ENCODE peak calls at places on chromosomes 5 and 9, in eight cellular contexts. P is transverse colon; H is ovary; N is CD8-positive, alpha-beta memory T cell; S is endothelial cell of umbilical vein; V is GM23248; U is HCT116; R is pancreas. K is an unnamed sample.
A peak's percentile ranks its signal among the peaks of the same experiment; 100 is the strongest.

GRCh38 chr5:142014911-142015584 is 2.2 kb upstream of the GNPDA1 start:
- DNase-seq in U (peak; percentile 69), R (peak; percentile 25), P (no peak), H (no peak), V (peak; percentile 79), N (peak; percentile 50), S (peak; percentile 83), K (no peak)

GRCh38 chr5:60248900-60249299 is 355.4 kb upstream of the PDE4D start:
- DNase-seq in S (no peak), V (no peak), P (no peak), H (no peak), U (no peak), N (no peak), R (no peak), K (no peak)

GRCh38 chr5:43357797-43358196 is 44.6 kb upstream of the HMGCS1 start:
- DNase-seq in S (no peak), R (no peak), H (no peak), N (no peak), U (no peak), V (no peak), P (no peak), K (no peak)

GRCh38 chr5:153965102-153965645 is 73.5 kb downstream of the FAM114A2 start:
- DNase-seq in S (peak; percentile 52), P (peak; percentile 16), U (peak; percentile 32), V (peak; percentile 69), R (no peak), N (peak; percentile 26), H (no peak), K (peak; percentile 47)

GRCh38 chr5:135254183-135254582 is 144.8 kb downstream of the MACROH2A1 start:
- DNase-seq in V (no peak), P (no peak), U (no peak), H (no peak), R (no peak), N (no peak), S (no peak), K (no peak)

GRCh38 chr5:68740204-68740910 is 353.5 kb upstream of the SLC30A5 start:
- DNase-seq in R (no peak), V (no peak), P (no peak), H (no peak), S (no peak), U (no peak), N (no peak), K (no peak)

GRCh38 chr9:98427491-98427890 is 172.0 kb upstream of the TBC1D2 start:
- DNase-seq in V (peak; percentile 74), R (no peak), S (no peak), U (no peak), P (no peak), N (no peak), H (no peak), K (no peak)

GRCh38 chr9:87184956-87185642 is 237.8 kb upstream of the GAS1 start:
- DNase-seq in S (no peak), U (no peak), R (no peak), V (peak; percentile 40), H (no peak), N (no peak), P (no peak), K (no peak)

GRCh38 chr5:123709422-123709821 is 197.4 kb downstream of the CSNK1G3 start:
- DNase-seq in U (no peak), N (no peak), V (no peak), S (no peak), H (no peak), P (no peak), R (no peak), K (no peak)

GRCh38 chr5:11918463-11919045 is 14.3 kb upstream of the CTNND2 start:
- DNase-seq in V (no peak), R (no peak), S (no peak), P (no peak), N (no peak), U (no peak), H (no peak), K (no peak)

GRCh38 chr5:108681079-108681921 is 66.4 kb upstream of the FER start:
- DNase-seq in R (peak; percentile 9), P (no peak), S (peak; percentile 81), U (peak; percentile 51), V (peak; percentile 87), H (no peak), N (peak; percentile 31), K (peak; percentile 32)

GRCh38 chr9:96646081-96646991 is 8.8 kb downstream of the PRXL2C start:
- DNase-seq in R (no peak), H (no peak), S (no peak), V (peak; percentile 94), N (no peak), U (no peak), P (no peak), K (no peak)

GRCh38 chr5:169717298-169717697 is 80.2 kb downstream of the DOCK2 start:
- DNase-seq in P (no peak), N (no peak), H (no peak), S (peak; percentile 45), R (no peak), V (peak; percentile 61), U (no peak), K (no peak)

GRCh38 chr5:76062502-76062901 is 20.7 kb upstream of the SV2C start:
- DNase-seq in N (no peak), P (peak; percentile 18), U (no peak), H (no peak), S (no peak), V (no peak), R (no peak), K (no peak)

GRCh38 chr5:23319906-23320305 is 187.5 kb upstream of the PRDM9 start:
- DNase-seq in S (no peak), H (no peak), V (no peak), P (no peak), N (no peak), R (no peak), U (no peak), K (no peak)

GRCh38 chr9:134501266-134502181 is 140.1 kb upstream of the COL5A1 start:
- DNase-seq in S (peak; percentile 16), U (no peak), H (no peak), R (no peak), V (no peak), P (no peak), N (no peak), K (no peak)

GRCh38 chr9:134500931-134501265 is 140.7 kb upstream of the COL5A1 start:
- DNase-seq in P (no peak), V (no peak), U (no peak), S (no peak), R (no peak), H (no peak), N (no peak), K (no peak)

GRCh38 chr9:134504106-134504385 is 137.6 kb upstream of the COL5A1 start:
- DNase-seq in S (no peak), N (no peak), P (no peak), U (no peak), R (no peak), V (no peak), H (no peak), K (no peak)

GRCh38 chr9:134503301-134504105 is 138.1 kb upstream of the COL5A1 start:
- DNase-seq in R (no peak), U (no peak), N (no peak), S (no peak), V (peak; percentile 24), P (peak; percentile 6), H (no peak), K (no peak)

GRCh38 chr9:134502261-134503211 is 139.1 kb upstream of the COL5A1 start:
- DNase-seq in U (no peak), R (no peak), P (peak; percentile 42), H (peak; percentile 83), S (peak; percentile 15), V (peak; percentile 100), N (no peak), K (no peak)
- H3K4me1 ChIP-seq in U (peaks cover 3% of the 10 kb centered on the region), R (no peaks in the 10 kb centered on the region), P (no peaks in the 10 kb centered on the region), H (peaks cover 5% of the 10 kb centered on the region), S (peaks cover 2% of the 10 kb centered on the region), V (peaks cover 22% of the 10 kb centered on the region), N (no peaks in the 10 kb centered on the region), K (peaks cover 19% of the 10 kb centered on the region)

DNA sequence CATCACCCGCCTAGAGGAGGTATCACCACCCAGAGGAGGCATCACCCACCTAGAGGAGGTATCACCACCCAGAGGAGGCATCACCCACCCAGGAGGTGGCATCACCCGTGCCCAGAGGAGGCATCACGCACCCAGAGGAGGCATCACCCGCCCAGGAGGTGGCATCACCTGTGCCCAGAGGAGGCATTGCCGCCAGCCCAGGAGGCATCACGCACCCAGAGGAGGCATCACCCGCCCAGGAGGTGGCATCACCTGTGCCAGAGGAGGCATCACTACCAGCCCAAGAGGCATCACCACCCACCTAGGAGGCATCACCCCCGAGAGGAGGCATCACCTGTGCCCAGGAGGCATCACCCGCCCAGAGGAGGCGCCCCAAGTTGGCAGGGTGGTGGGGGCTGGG is 2.6 kb downstream of the NOTCH1 start:
- DNase-seq in N (no peak), U (no peak), S (no peak), P (no peak), V (no peak), H (no peak), R (no peak), K (no peak)
- H3K4me1 ChIP-seq in N (peaks cover 55% of the 10 kb centered on the region), U (peaks cover 47% of the 10 kb centered on the region), S (peaks cover 70% of the 10 kb centered on the region), P (peaks cover 75% of the 10 kb centered on the region), V (peaks cover 6% of the 10 kb centered on the region), H (peaks cover 15% of the 10 kb centered on the region), R (peaks cover 38% of the 10 kb centered on the region), K (peaks cover 33% of the 10 kb centered on the region)

DNA sequence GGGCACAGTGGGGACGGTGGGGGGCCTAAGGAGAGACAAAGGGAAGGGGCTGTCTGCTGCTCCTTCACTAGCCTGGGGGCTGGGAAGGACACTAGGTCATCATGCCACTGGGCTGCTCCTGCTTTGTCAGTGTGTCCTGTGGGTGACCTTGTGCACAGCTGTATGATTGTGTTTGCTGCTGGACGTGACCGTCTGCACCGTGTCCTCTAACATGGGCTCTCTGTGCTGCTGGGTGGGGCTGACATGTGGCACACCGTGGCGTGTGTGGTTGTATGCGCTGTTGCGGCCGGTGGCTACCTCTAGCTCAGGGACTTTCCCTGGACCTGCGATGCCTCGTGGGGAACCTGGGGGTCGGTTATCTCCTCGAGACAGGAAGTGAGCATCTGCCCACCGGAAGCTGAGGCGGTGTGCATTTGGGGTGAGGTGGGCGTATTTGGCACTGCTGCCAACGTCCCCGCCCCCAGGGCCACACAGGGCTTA is 3.1 kb downstream of the N4BP3 start:
- DNase-seq in N (peak; percentile 91), S (peak; percentile 17), P (peak; percentile 56), R (no peak), H (no peak), V (no peak), U (no peak), K (no peak)
- H3K4me1 ChIP-seq in N (peaks cover 63% of the 10 kb centered on the region), S (peaks cover 47% of the 10 kb centered on the region), P (peaks cover 22% of the 10 kb centered on the region), R (peaks cover 15% of the 10 kb centered on the region), H (no peaks in the 10 kb centered on the region), V (no peaks in the 10 kb centered on the region), U (peaks cover 13% of the 10 kb centered on the region), K (peaks cover 23% of the 10 kb centered on the region)

DNA sequence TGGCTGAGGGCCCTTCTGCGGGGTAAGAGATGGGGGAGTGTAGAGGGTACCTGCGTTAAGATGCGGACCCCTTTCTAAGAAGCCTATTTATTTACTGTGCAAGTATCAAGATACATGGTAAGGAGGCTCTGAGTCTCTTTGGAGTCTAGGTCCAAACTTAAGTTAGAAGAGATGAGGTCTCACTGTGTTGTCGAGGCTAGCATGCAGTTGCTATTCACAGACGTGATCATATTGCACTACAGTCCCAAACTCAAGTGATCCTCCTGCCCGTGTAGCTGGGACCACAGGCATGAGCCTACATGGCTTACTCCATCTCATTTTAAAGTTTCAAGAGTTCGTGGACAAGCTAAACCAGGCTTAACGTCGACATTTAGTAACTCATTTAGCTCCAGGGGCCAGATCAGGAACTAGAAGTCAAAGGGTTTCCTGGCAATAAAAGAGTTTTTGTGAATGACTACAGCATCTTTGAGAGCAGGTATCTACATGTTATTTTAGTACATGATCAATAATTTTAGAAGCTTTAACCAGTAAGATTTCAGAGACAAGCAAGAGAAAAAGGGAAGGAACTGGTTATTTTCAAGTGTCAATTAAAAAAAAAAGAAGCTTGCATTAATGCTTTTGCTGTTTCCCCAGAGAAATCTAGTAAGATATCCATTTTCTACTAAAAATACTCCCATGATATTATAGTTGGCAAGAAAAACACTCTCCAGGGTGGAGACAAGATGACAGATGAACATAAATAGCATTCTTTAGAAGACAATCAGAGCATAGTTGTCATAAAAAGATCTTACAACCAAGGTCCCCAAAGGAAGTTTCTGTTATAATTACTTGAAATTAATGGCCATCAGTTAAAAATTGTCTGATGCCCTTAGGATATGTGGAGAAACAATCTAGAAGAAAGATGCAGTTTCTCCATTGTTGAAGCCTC is 141.3 kb downstream of the SCAMP1 start:
- DNase-seq in S (peak; percentile 19), U (no peak), P (no peak), H (no peak), V (peak; percentile 64), N (no peak), R (no peak), K (no peak)
- H3K4me1 ChIP-seq in S (peaks cover 18% of the 10 kb centered on the region), U (peaks cover 14% of the 10 kb centered on the region), P (peaks cover 14% of the 10 kb centered on the region), H (peaks cover 23% of the 10 kb centered on the region), V (peaks cover 75% of the 10 kb centered on the region), N (no peaks in the 10 kb centered on the region), R (peaks cover 35% of the 10 kb centered on the region), K (no peaks in the 10 kb centered on the region)

K was measured in NT2/D1.